ENCODE peak calls at places on chromosome 7, in six cellular contexts. One of them, this sample, is unnamed.
A peak's percentile ranks its signal among the peaks of the same experiment; 100 is the strongest.

GRCh38 chr7:99579956-99580777 is 17.9 kb upstream of the TMEM225B start:
- DNase-seq in LoVo: no peak
- DNase-seq in CD4-positive, CD25-positive, alpha-beta regulatory T cell: peak; percentile 46
- DNase-seq in activated CD4-positive, alpha-beta T cell treated with anti-CD3 and anti-CD28 coated beads, Interleukin-2, amount 10 ng/mL, durations not matched to agents 7 days and 5 days: peak; percentile 33
- DNase-seq in fibroblast of mammary gland: peak; percentile 33
- DNase-seq in left ventricle myocardium superior: peak; percentile 57
- DNase-seq in this sample: no peak

GRCh38 chr7:11281953-11282352 is 308.3 kb downstream of the PHF14 start:
- DNase-seq in activated CD4-positive, alpha-beta T cell treated with anti-CD3 and anti-CD28 coated beads, Interleukin-2, amount 10 ng/mL, durations not matched to agents 7 days and 5 days: no peak
- DNase-seq in left ventricle myocardium superior: no peak
- DNase-seq in CD4-positive, CD25-positive, alpha-beta regulatory T cell: no peak
- DNase-seq in fibroblast of mammary gland: no peak
- DNase-seq in LoVo: no peak
- DNase-seq in this sample: no peak

GRCh38 chr7:98107313-98107691 is 640 bp downstream of the LMTK2 start:
- DNase-seq in fibroblast of mammary gland: peak; percentile 14
- DNase-seq in activated CD4-positive, alpha-beta T cell treated with anti-CD3 and anti-CD28 coated beads, Interleukin-2, amount 10 ng/mL, durations not matched to agents 7 days and 5 days: no peak
- DNase-seq in LoVo: no peak
- DNase-seq in left ventricle myocardium superior: peak; percentile 35
- DNase-seq in CD4-positive, CD25-positive, alpha-beta regulatory T cell: peak; percentile 41
- DNase-seq in this sample: no peak

GRCh38 chr7:44175730-44176129 is 13.5 kb downstream of the GCK start:
- DNase-seq in CD4-positive, CD25-positive, alpha-beta regulatory T cell: no peak
- DNase-seq in left ventricle myocardium superior: no peak
- DNase-seq in activated CD4-positive, alpha-beta T cell treated with anti-CD3 and anti-CD28 coated beads, Interleukin-2, amount 10 ng/mL, durations not matched to agents 7 days and 5 days: no peak
- DNase-seq in fibroblast of mammary gland: no peak
- DNase-seq in LoVo: no peak
- DNase-seq in this sample: no peak

GRCh38 chr7:10216462-10216861 is 757.2 kb upstream of the PHF14 start:
- DNase-seq in LoVo: no peak
- DNase-seq in fibroblast of mammary gland: no peak
- DNase-seq in CD4-positive, CD25-positive, alpha-beta regulatory T cell: no peak
- DNase-seq in left ventricle myocardium superior: no peak
- DNase-seq in activated CD4-positive, alpha-beta T cell treated with anti-CD3 and anti-CD28 coated beads, Interleukin-2, amount 10 ng/mL, durations not matched to agents 7 days and 5 days: no peak
- DNase-seq in this sample: no peak

GRCh38 chr7:22627136-22627535 is 99.9 kb upstream of the IL6 start:
- DNase-seq in CD4-positive, CD25-positive, alpha-beta regulatory T cell: no peak
- DNase-seq in activated CD4-positive, alpha-beta T cell treated with anti-CD3 and anti-CD28 coated beads, Interleukin-2, amount 10 ng/mL, durations not matched to agents 7 days and 5 days: no peak
- DNase-seq in left ventricle myocardium superior: no peak
- DNase-seq in fibroblast of mammary gland: no peak
- DNase-seq in LoVo: no peak
- DNase-seq in this sample: no peak

GRCh38 chr7:46129831-46130230 is 208.8 kb upstream of the IGFBP3 start:
- DNase-seq in left ventricle myocardium superior: no peak
- DNase-seq in activated CD4-positive, alpha-beta T cell treated with anti-CD3 and anti-CD28 coated beads, Interleukin-2, amount 10 ng/mL, durations not matched to agents 7 days and 5 days: no peak
- DNase-seq in fibroblast of mammary gland: no peak
- DNase-seq in CD4-positive, CD25-positive, alpha-beta regulatory T cell: no peak
- DNase-seq in LoVo: no peak
- DNase-seq in this sample: no peak

GRCh38 chr7:26278769-26279168 is 12.9 kb upstream of the SNX10 start:
- DNase-seq in activated CD4-positive, alpha-beta T cell treated with anti-CD3 and anti-CD28 coated beads, Interleukin-2, amount 10 ng/mL, durations not matched to agents 7 days and 5 days: no peak
- DNase-seq in LoVo: peak; percentile 53
- DNase-seq in CD4-positive, CD25-positive, alpha-beta regulatory T cell: no peak
- DNase-seq in fibroblast of mammary gland: peak; percentile 42
- DNase-seq in left ventricle myocardium superior: no peak
- DNase-seq in this sample: no peak

GRCh38 chr7:5395246-5395645 is 28.4 kb downstream of the TNRC18 start:
- DNase-seq in left ventricle myocardium superior: no peak
- DNase-seq in LoVo: no peak
- DNase-seq in fibroblast of mammary gland: no peak
- DNase-seq in CD4-positive, CD25-positive, alpha-beta regulatory T cell: no peak
- DNase-seq in activated CD4-positive, alpha-beta T cell treated with anti-CD3 and anti-CD28 coated beads, Interleukin-2, amount 10 ng/mL, durations not matched to agents 7 days and 5 days: no peak
- DNase-seq in this sample: no peak

GRCh38 chr7:69732203-69732602 is 133.9 kb downstream of the AUTS2 start:
- DNase-seq in LoVo: peak; percentile 72
- DNase-seq in left ventricle myocardium superior: no peak
- DNase-seq in activated CD4-positive, alpha-beta T cell treated with anti-CD3 and anti-CD28 coated beads, Interleukin-2, amount 10 ng/mL, durations not matched to agents 7 days and 5 days: no peak
- DNase-seq in CD4-positive, CD25-positive, alpha-beta regulatory T cell: no peak
- DNase-seq in fibroblast of mammary gland: peak; percentile 43
- DNase-seq in this sample: no peak

GRCh38 chr7:53214463-53214862 is 179.0 kb downstream of the POM121L12 start:
- DNase-seq in fibroblast of mammary gland: no peak
- DNase-seq in LoVo: no peak
- DNase-seq in activated CD4-positive, alpha-beta T cell treated with anti-CD3 and anti-CD28 coated beads, Interleukin-2, amount 10 ng/mL, durations not matched to agents 7 days and 5 days: no peak
- DNase-seq in left ventricle myocardium superior: no peak
- DNase-seq in CD4-positive, CD25-positive, alpha-beta regulatory T cell: no peak
- DNase-seq in this sample: no peak

GRCh38 chr7:103065666-103066065 is 8.9 kb downstream of the FBXL13 start:
- DNase-seq in fibroblast of mammary gland: peak; percentile 52
- DNase-seq in left ventricle myocardium superior: peak; percentile 51
- DNase-seq in LoVo: peak; percentile 19
- DNase-seq in activated CD4-positive, alpha-beta T cell treated with anti-CD3 and anti-CD28 coated beads, Interleukin-2, amount 10 ng/mL, durations not matched to agents 7 days and 5 days: peak; percentile 43
- DNase-seq in CD4-positive, CD25-positive, alpha-beta regulatory T cell: peak; percentile 18
- DNase-seq in this sample: no peak

GRCh38 chr7:193538-194256 is 1.3 kb downstream of the FAM20C start:
- DNase-seq in CD4-positive, CD25-positive, alpha-beta regulatory T cell: no peak
- DNase-seq in activated CD4-positive, alpha-beta T cell treated with anti-CD3 and anti-CD28 coated beads, Interleukin-2, amount 10 ng/mL, durations not matched to agents 7 days and 5 days: no peak
- DNase-seq in fibroblast of mammary gland: no peak
- DNase-seq in LoVo: no peak
- DNase-seq in left ventricle myocardium superior: no peak
- DNase-seq in this sample: no peak

GRCh38 chr7:121447191-121447920 is 51.2 kb upstream of the FAM3C start:
- DNase-seq in left ventricle myocardium superior: peak; percentile 40
- DNase-seq in LoVo: no peak
- DNase-seq in activated CD4-positive, alpha-beta T cell treated with anti-CD3 and anti-CD28 coated beads, Interleukin-2, amount 10 ng/mL, durations not matched to agents 7 days and 5 days: no peak
- DNase-seq in CD4-positive, CD25-positive, alpha-beta regulatory T cell: no peak
- DNase-seq in fibroblast of mammary gland: peak; percentile 18
- DNase-seq in this sample: no peak

GRCh38 chr7:71144963-71145362 is 13.0 kb downstream of the GALNT17 start:
- DNase-seq in activated CD4-positive, alpha-beta T cell treated with anti-CD3 and anti-CD28 coated beads, Interleukin-2, amount 10 ng/mL, durations not matched to agents 7 days and 5 days: no peak
- DNase-seq in LoVo: no peak
- DNase-seq in left ventricle myocardium superior: no peak
- DNase-seq in CD4-positive, CD25-positive, alpha-beta regulatory T cell: no peak
- DNase-seq in fibroblast of mammary gland: no peak
- DNase-seq in this sample: no peak

This sample was measured in GOT3.